ENCODE peak calls at places on chromosomes 1 and 21, in six cellular contexts. G is RWPE1, N is AG04450, O is left ventricle myocardium inferior, E is GM04504, T is memory B cell. Q is an unnamed sample.

GRCh38 chr1:31765041-31765467 is 914 bp upstream of the ADGRB2 start:
- DNase-seq in G (no peak), O (no peak), T (no peak), E (no peak), N (no peak), Q (no peak)

GRCh38 chr1:160151303-160151702 is at the start of gene ATP1A4:
- DNase-seq in G (no peak), O (no peak), E (no peak), N (no peak), T (no peak), Q (no peak)

GRCh38 chr1:9892563-9893528 is 17.2 kb downstream of the CTNNBIP1 start:
- DNase-seq in T (no peak), G (peak; percentile 77), N (no peak), O (no peak), E (peak; percentile 63), Q (peak; percentile 48)

GRCh38 chr1:28086651-28087050 is 1.8 kb downstream of the EYA3 start:
- DNase-seq in O (no peak), E (no peak), N (no peak), T (no peak), G (no peak), Q (no peak)

GRCh38 chr21:36260030-36260787 is 59.8 kb upstream of the MORC3 start:
- DNase-seq in E (peak; percentile 37), G (peak; percentile 73), T (peak; percentile 38), N (peak; percentile 36), O (no peak), Q (no peak)

GRCh38 chr1:181064030-181064594 is 24.4 kb upstream of the IER5 start:
- DNase-seq in N (no peak), T (no peak), O (no peak), E (no peak), G (no peak), Q (no peak)

GRCh38 chr1:211574705-211575104 is 4.3 kb downstream of the SLC30A1 start:
- DNase-seq in N (no peak), T (no peak), G (peak; percentile 42), E (no peak), O (no peak), Q (no peak)

GRCh38 chr1:25504706-25505560 is 38.5 kb upstream of the LDLRAP1 start:
- DNase-seq in O (no peak), E (no peak), G (no peak), N (no peak), T (no peak), Q (peak; percentile 27)

GRCh38 chr1:41325801-41326200 is 35.4 kb upstream of the FOXO6 start:
- DNase-seq in E (no peak), T (no peak), N (no peak), O (no peak), G (no peak), Q (no peak)